ENCODE peak calls at places on chromosomes 1 and 21, in five cellular contexts. O is LoVo, A is fibroblast of gingiva, R is endodermal cell, X is lower leg skin. C is an unnamed sample.

GRCh38 chr1:214404571-214405213 is 123.7 kb downstream of the SMYD2 start:
- DNase-seq in R (peak; percentile 88), X (no peak), A (no peak), O (no peak), C (no peak)

GRCh38 chr1:1073743-1074587 is at the start of gene RNF223:
- DNase-seq in R (no peak), A (no peak), X (no peak), O (peak; percentile 89), C (no peak)

GRCh38 chr21:21366277-21366676 is 368.1 kb downstream of the NCAM2 start:
- DNase-seq in R (no peak), X (no peak), O (no peak), A (no peak), C (no peak)

GRCh38 chr1:61757945-61758344 is 15.7 kb downstream of the PATJ start:
- DNase-seq in X (no peak), R (no peak), O (no peak), A (peak; percentile 60), C (peak; percentile 9)

GRCh38 chr1:188782220-188782841 is 1695.3 kb downstream of the BRINP3 start:
- DNase-seq in R (peak; percentile 78), A (no peak), O (peak; percentile 65), X (no peak), C (no peak)

GRCh38 chr1:94773931-94774422 is 46.2 kb upstream of the SLC44A3 start:
- DNase-seq in A (peak; percentile 49), X (no peak), O (no peak), R (peak; percentile 88), C (no peak)

GRCh38 chr1:8121261-8122159 is 95.4 kb upstream of the ERRFI1 start:
- DNase-seq in A (no peak), X (peak; percentile 58), R (no peak), O (peak; percentile 35), C (no peak)

GRCh38 chr1:157073944-157074685 is 25.5 kb downstream of the ETV3L start:
- DNase-seq in O (peak; percentile 36), X (peak; percentile 60), R (peak; percentile 94), A (peak; percentile 66), C (no peak)

GRCh38 chr1:8667869-8668595 is 149.4 kb downstream of the RERE start:
- DNase-seq in O (no peak), A (peak; percentile 53), X (no peak), R (no peak), C (no peak)

GRCh38 chr1:66563094-66563800 is 29.3 kb downstream of the SGIP1 start:
- DNase-seq in R (peak; percentile 63), O (no peak), X (peak; percentile 23), A (peak; percentile 95), C (peak; percentile 84)